ENCODE peak calls at places on chromosome 10, in four cellular contexts. Q is HCT116, W is HepG2, D is K562. Y is an unnamed sample. For H3K36me3, the result is how much of the 10 kb centered on the place peaks cover.

GRCh38 chr10:130962240-130963051 is 349.1 kb downstream of the TCERG1L start:
- DNase-seq in Q (no peak), W (no peak), D (no peak), Y (no peak)

GRCh38 chr10:5317547-5318107 is 47.1 kb upstream of the UCN3 start:
- DNase-seq in D (peak), W (peak), Q (no peak), Y (no peak)

GRCh38 chr10:37234692-37235091 is 109.3 kb downstream of the ANKRD30A start:
- DNase-seq in D (no peak), W (no peak), Q (no peak), Y (no peak)

GRCh38 chr10:127449491-127449890 is 99.6 kb upstream of the NPS start:
- DNase-seq in D (no peak), W (no peak), Q (no peak), Y (no peak)

GRCh38 chr10:34339816-34340553 is 475.1 kb downstream of the PARD3 start:
- DNase-seq in W (no peak), D (no peak), Q (no peak), Y (no peak)

GRCh38 chr10:124131176-124131575 is 37.8 kb upstream of the CHST15 start:
- DNase-seq in Q (no peak), D (no peak), W (no peak), Y (no peak)

GRCh38 chr10:17375936-17376584 is 78.3 kb downstream of the ST8SIA6 start:
- DNase-seq in Q (no peak), W (peak), D (peak), Y (peak)

GRCh38 chr10:14560794-14561765 is 213.6 kb downstream of the FAM107B start:
- DNase-seq in W (no peak), Q (no peak), D (no peak), Y (no peak)

GRCh38 chr10:34024708-34025425 is 690.4 kb upstream of the NRP1 start:
- DNase-seq in D (peak), W (no peak), Q (peak), Y (peak)

GRCh38 chr10:123972481-123973401 is 81.1 kb upstream of the CPXM2 start:
- DNase-seq in D (no peak), W (no peak), Q (no peak), Y (peak)

GRCh38 chr10:131786756-131787605 is 113.8 kb upstream of the PPP2R2D start:
- DNase-seq in Q (peak), D (peak), W (no peak), Y (peak)

GRCh38 chr10:62779487-62780248 is 24.9 kb upstream of the ADO start:
- DNase-seq in W (no peak), Q (no peak), D (no peak), Y (no peak)
- TF ChIP-seq ZNF274 in W (no peak), Q (no peak), D (no peak), Y (no peak)

GRCh38 chr10:42940487-42941157 is 136.2 kb upstream of the RET start:
- DNase-seq in W (no peak), Q (no peak), D (no peak), Y (no peak)

GRCh38 chr10:42938351-42938750 is 138.5 kb upstream of the RET start:
- DNase-seq in W (no peak), D (no peak), Q (no peak), Y (no peak)

GRCh38 chr10:42937649-42938180 is 139.2 kb upstream of the RET start:
- DNase-seq in D (no peak), W (no peak), Q (no peak), Y (no peak)

GRCh38 chr10:42939685-42940366 is 137.0 kb upstream of the RET start:
- DNase-seq in D (no peak), W (no peak), Q (no peak), Y (no peak)

GRCh38 chr10:42939237-42939636 is 137.6 kb upstream of the RET start:
- DNase-seq in W (no peak), D (no peak), Q (no peak), Y (no peak)
- TF ChIP-seq YY1 in W (no peak), D (no peak), Q (no peak), Y (no peak)

GRCh38 chr10:92814790-92815189 is 33.5 kb upstream of the EXOC6 start:
- DNase-seq in Q (no peak), W (no peak), D (no peak), Y (no peak)

GRCh38 chr10:92811986-92812385 is 36.3 kb upstream of the EXOC6 start:
- DNase-seq in Q (no peak), D (no peak), W (no peak), Y (no peak)

GRCh38 chr10:92809845-92810244 is 38.5 kb upstream of the EXOC6 start:
- DNase-seq in D (no peak), W (no peak), Q (no peak), Y (no peak)

GRCh38 chr10:92813979-92814378 is 34.3 kb upstream of the EXOC6 start:
- DNase-seq in W (no peak), Q (no peak), D (no peak), Y (no peak)

DNA sequence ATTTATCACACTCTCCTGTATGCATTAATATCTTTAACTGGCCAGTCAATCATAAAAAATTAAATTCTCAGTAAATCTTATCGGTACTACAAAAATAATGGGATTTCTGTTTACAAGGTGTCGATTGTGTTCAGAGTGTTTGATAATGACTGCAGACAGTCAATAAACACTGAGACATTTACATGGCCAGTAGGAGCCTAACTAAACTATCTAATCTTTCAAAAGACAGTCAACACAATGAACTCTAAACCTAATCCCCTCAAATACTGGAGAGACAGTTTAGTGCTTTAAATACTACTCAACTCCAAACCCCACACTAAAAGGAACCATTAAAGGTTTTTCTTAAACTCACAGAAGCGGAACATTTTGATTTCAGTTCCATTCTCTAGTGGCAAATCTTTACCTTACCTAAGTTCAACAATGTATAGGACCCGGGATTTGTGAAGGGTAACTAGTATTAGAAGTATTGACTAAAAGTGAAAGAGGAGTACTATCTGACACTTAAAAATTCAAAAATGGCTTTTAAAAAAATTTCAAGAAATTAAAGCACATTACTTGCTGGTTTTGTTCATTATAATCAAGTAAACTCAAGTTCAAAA is 37.3 kb upstream of the EXOC6 start:
- DNase-seq in W (no peak), D (no peak), Q (no peak), Y (no peak)
- H3K36me3 ChIP-seq in W (under half), D (under half), Q (under half), Y (under half)

GRCh38 chr10:11284291-11285085 is 266.8 kb downstream of the CELF2 start:
- DNase-seq in W (no peak), Q (no peak), D (no peak), Y (no peak)

GRCh38 chr10:11286261-11286989 is 268.8 kb downstream of the CELF2 start:
- DNase-seq in Q (no peak), W (no peak), D (no peak), Y (no peak)

GRCh38 chr10:11282661-11283060 is 265.0 kb downstream of the CELF2 start:
- DNase-seq in D (no peak), W (no peak), Q (no peak), Y (no peak)

GRCh38 chr10:11282156-11282555 is 264.5 kb downstream of the CELF2 start:
- DNase-seq in W (no peak), Q (no peak), D (no peak), Y (no peak)

GRCh38 chr10:11285171-11285570 is 267.5 kb downstream of the CELF2 start:
- DNase-seq in D (no peak), W (no peak), Q (no peak), Y (no peak)
- TF ChIP-seq ZNF274 in D (no peak), W (no peak), Q (no peak), Y (no peak)

DNA sequence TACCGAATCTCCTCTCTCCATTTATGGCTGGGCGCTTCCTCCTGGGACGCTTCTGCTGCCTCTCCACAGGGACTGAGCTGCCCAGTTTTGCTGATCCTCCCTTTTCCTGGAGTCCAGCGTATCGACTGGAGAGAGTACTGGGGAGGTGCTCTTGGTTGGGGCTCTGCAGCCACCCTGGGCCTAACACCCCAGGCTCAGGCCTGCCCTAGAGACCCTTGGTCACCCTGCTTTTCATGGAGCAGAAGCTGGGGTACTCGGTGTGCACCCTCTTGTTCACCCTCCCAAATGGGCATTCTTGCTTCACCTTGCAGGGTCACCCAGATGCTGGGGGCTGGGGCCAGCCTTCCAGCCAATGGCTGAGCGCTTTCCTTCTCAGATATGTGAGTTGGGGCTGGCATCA is 88.8 kb upstream of the RET start:
- DNase-seq in W (no peak), D (no peak), Q (no peak), Y (no peak)
- TF ChIP-seq YY1 in W (no peak), D (no peak), Q (no peak), Y (no peak)

GRCh38 chr10:122513053-122513452 is 47.5 kb upstream of the DMBT1 start:
- DNase-seq in D (no peak), Q (no peak), W (no peak), Y (no peak)

GRCh38 chr10:122515588-122516231 is 44.8 kb upstream of the DMBT1 start:
- DNase-seq in Q (no peak), W (no peak), D (no peak), Y (no peak)

GRCh38 chr10:122515022-122515424 is 45.5 kb upstream of the DMBT1 start:
- DNase-seq in W (no peak), D (no peak), Q (no peak), Y (no peak)

GRCh38 chr10:122516733-122517132 is 43.8 kb upstream of the DMBT1 start:
- DNase-seq in D (no peak), Q (no peak), W (no peak), Y (no peak)

DNA sequence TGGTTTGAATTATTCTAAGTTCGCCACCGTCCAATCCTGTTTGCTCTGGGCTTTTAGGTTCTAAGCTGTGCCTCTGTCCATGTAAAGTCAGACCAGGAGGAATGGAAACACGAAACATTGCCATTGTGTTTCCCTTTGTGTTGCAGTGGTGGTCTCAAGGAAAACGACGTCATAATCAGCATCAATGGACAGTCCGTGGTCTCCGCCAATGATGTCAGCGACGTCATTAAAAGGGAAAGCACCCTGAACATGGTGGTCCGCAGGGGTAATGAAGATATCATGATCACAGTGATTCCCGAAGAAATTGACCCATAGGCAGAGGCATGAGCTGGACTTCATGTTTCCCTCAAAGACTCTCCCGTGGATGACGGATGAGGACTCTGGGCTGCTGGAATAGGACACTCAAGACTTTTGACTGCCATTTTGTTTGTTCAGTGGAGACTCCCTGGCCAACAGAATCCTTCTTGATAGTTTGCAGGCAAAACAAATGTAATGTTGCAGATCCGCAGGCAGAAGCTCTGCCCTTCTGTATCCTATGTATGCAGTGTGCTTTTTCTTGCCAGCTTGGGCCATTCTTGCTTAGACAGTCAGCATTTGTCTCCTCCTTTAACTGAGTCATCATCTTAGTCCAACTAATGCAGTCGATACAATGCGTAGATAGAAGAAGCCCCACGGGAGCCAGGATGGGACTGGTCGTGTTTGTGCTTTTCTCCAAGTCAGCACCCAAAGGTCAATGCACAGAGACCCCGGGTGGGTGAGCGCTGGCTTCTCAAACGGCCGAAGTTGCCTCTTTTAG is 46.3 kb upstream of the DMBT1 start:
- DNase-seq in D (no peak), W (no peak), Q (no peak), Y (no peak)
- H3K36me3 ChIP-seq in D (under half), W (under half), Q (under half), Y (under half)

GRCh38 chr10:71819479-71819878 is 31.6 kb downstream of the PSAP start:
- DNase-seq in Q (no peak), D (no peak), W (no peak), Y (no peak)

GRCh38 chr10:71816421-71816851 is 34.6 kb downstream of the PSAP start:
- DNase-seq in Q (no peak), D (no peak), W (no peak), Y (no peak)

GRCh38 chr10:71818674-71819260 is 32.3 kb downstream of the PSAP start:
- DNase-seq in D (no peak), W (no peak), Q (no peak), Y (no peak)

GRCh38 chr10:71816931-71817631 is 34.0 kb downstream of the PSAP start:
- DNase-seq in D (no peak), W (no peak), Q (no peak), Y (no peak)

GRCh38 chr10:71817831-71818268 is 33.2 kb downstream of the PSAP start:
- DNase-seq in D (no peak), Q (no peak), W (no peak), Y (no peak)
- TF ChIP-seq ZNF274 in D (no peak), Q (no peak), W (no peak), Y (no peak)